ENCODE peak calls at places on chromosomes 7 and 10, in four cellular contexts. Q, T, W and V are unnamed samples.

GRCh38 chr7:112707655-112708054 is 82.5 kb downstream of the TMEM168 start:
- DNase-seq in Q (no peak), T (no peak), W (no peak), V (no peak)

GRCh38 chr7:41219276-41219675 is 483.6 kb downstream of the INHBA start:
- DNase-seq in Q (no peak), T (no peak), W (no peak), V (no peak)

GRCh38 chr7:139389774-139390173 is 30.1 kb downstream of the LUC7L2 start:
- DNase-seq in Q (no peak), T (no peak), W (no peak), V (no peak)

GRCh38 chr7:127252736-127253288 is at the start of gene GRM8:
- DNase-seq in Q (no peak), T (peak; percentile 36), W (no peak), V (peak; percentile 29)

GRCh38 chr7:22713463-22713862 is 13.5 kb upstream of the IL6 start:
- DNase-seq in Q (no peak), T (no peak), W (no peak), V (no peak)

GRCh38 chr7:115066050-115066449 is 144.2 kb downstream of the MDFIC start:
- DNase-seq in Q (no peak), T (no peak), W (no peak), V (no peak)

GRCh38 chr7:39749717-39750116 is 126.3 kb downstream of the RALA start:
- DNase-seq in Q (no peak), T (no peak), W (no peak), V (no peak)

GRCh38 chr10:93406367-93407145 is 75.6 kb downstream of the MYOF start:
- DNase-seq in Q (no peak), T (no peak), W (no peak), V (no peak)

GRCh38 chr10:77249901-77250459 is 387.6 kb downstream of the KCNMA1 start:
- DNase-seq in Q (no peak), T (no peak), W (no peak), V (no peak)

GRCh38 chr7:143892527-143893300 is 9.3 kb downstream of the TCAF1 start:
- DNase-seq in Q (no peak), T (no peak), W (no peak), V (no peak)